ENCODE peak calls at places on chromosomes 1 and 21, in five cellular contexts. L, W, N, J and R are unnamed samples.

GRCh38 chr1:226373376-226373775 is 34.5 kb downstream of the PARP1 start:
- DNase-seq in L (no peak), W (no peak), N (no peak), J (no peak), R (no peak)

GRCh38 chr1:1212780-1213152 is 1.2 kb downstream of the TNFRSF4 start:
- DNase-seq in L (no peak), W (peak), N (no peak), J (no peak), R (peak)

GRCh38 chr1:62434612-62434994 is 2.2 kb upstream of the USP1 start:
- DNase-seq in L (no peak), W (no peak), N (no peak), J (no peak), R (no peak)

GRCh38 chr1:162159515-162159914 is 90.0 kb downstream of the NOS1AP start:
- DNase-seq in L (no peak), W (no peak), N (no peak), J (peak), R (no peak)

GRCh38 chr1:37479255-37480124 is 5.1 kb downstream of the ZC3H12A start:
- DNase-seq in L (peak), W (peak), N (peak), J (peak), R (peak)

GRCh38 chr1:242579528-242580235 is 55.2 kb upstream of the PLD5 start:
- DNase-seq in L (no peak), W (no peak), N (no peak), J (no peak), R (no peak)

GRCh38 chr1:215566556-215567490 is at the start of gene KCTD3:
- DNase-seq in L (peak), W (peak), N (no peak), J (peak), R (peak)

GRCh38 chr1:244322791-244323521 is 128.8 kb downstream of the ADSS2 start:
- DNase-seq in L (peak), W (peak), N (no peak), J (peak), R (no peak)

GRCh38 chr1:201436461-201436860 is 14.9 kb upstream of the TNNI1 start:
- DNase-seq in L (peak), W (peak), N (no peak), J (peak), R (no peak)

GRCh38 chr21:44444286-44444931 is 10.9 kb upstream of the LRRC3 start:
- DNase-seq in L (peak), W (no peak), N (no peak), J (peak), R (no peak)

GRCh38 chr1:58402444-58402843 is 144.1 kb downstream of the OMA1 start:
- DNase-seq in L (no peak), W (peak), N (no peak), J (no peak), R (no peak)

GRCh38 chr1:115666702-115667101 is 24.9 kb downstream of the VANGL1 start:
- DNase-seq in L (no peak), W (no peak), N (no peak), J (no peak), R (no peak)

GRCh38 chr21:36135391-36136094 is 664 bp downstream of the CBR3 start:
- DNase-seq in L (no peak), W (peak), N (no peak), J (no peak), R (peak)
- TF ChIP-seq MXI1 in L (no peak), W (peak), N (no peak), J (no peak), R (no peak)

GRCh38 chr1:156877433-156877832 is 16.1 kb upstream of the PEAR1 start:
- DNase-seq in L (no peak), W (no peak), N (no peak), J (no peak), R (no peak)
- TF ChIP-seq MXI1 in L (no peak), W (no peak), N (no peak), J (no peak), R (no peak)

DNA sequence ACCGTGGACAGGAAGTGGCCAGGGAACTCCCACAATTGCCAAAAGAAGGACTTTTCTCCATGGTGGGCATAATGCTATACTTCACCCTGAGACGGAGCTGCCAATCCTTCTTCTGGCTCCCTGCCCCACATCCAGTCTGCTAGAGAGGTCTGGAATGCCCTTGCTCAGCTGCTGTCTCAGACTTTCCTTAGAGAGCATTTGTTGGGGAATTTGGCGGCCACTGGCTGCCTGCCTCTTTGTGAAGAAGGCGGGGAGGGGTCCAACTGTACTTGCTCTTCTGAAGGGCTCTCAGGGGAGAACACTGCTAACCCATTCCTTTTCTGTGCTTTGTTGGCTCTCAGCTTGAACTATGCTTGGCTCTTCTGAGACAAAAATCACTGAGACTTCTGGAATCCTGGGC is 123.8 kb upstream of the EDN2 start:
- DNase-seq in L (no peak), W (peak), N (no peak), J (no peak), R (no peak)
- TF ChIP-seq MXI1 in L (no peak), W (no peak), N (no peak), J (no peak), R (no peak)

DNA sequence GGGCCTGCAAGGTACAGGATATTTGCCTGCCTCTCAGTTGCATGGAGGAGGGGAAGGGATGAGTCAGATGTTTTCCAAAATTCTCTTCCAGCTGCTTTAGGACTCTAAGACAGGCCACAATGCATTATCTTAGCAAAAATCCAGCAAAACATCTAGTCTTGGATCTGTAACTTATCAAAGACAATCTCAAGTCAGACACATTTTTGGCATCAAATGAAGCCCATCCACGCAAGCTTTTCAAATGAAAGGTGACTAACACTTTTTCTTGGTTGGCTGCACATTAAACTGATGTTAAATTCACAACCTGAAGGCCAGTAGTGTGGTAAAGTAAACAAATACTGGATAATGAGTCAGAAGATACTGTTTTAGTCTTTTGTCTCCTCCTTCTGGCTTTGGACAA is 21.3 kb downstream of the FAM78B start:
- DNase-seq in L (no peak), W (no peak), N (no peak), J (no peak), R (no peak)
- TF ChIP-seq MXI1 in L (no peak), W (no peak), N (no peak), J (no peak), R (no peak)